ENCODE peak calls at places on chromosomes 5 and 9, in five cellular contexts. W is uterus; U is naive thymus-derived CD4-positive, alpha-beta T cell; F is fibroblast of pulmonary artery; P is mucosa of descending colon. S is an unnamed sample.

GRCh38 chr9:133420392-133420827 is 1.8 kb upstream of the ADAMTS13 start:
- DNase-seq in F (no peak), W (no peak), U (no peak), P (no peak), S (no peak)

GRCh38 chr5:171957591-171958251 is 48.7 kb downstream of the FBXW11 start:
- DNase-seq in U (peak), F (no peak), W (peak), P (no peak), S (no peak)

GRCh38 chr9:16571127-16571848 is 299.2 kb downstream of the BNC2 start:
- DNase-seq in P (no peak), F (no peak), W (no peak), U (no peak), S (peak)

GRCh38 chr5:140806834-140807775 is at the start of gene PCDHA4:
- DNase-seq in P (peak), W (peak), U (no peak), F (peak), S (no peak)

GRCh38 chr9:130330202-130330601 is 64.6 kb downstream of the HMCN2 start:
- DNase-seq in P (no peak), W (no peak), U (no peak), F (no peak), S (peak)

GRCh38 chr5:55821731-55822512 is 29.2 kb upstream of the IL31RA start:
- DNase-seq in W (no peak), U (peak), P (no peak), F (peak), S (peak)

GRCh38 chr9:99606955-99607354 is 214.7 kb upstream of the NR4A3 start:
- DNase-seq in P (no peak), F (no peak), W (no peak), U (no peak), S (no peak)

GRCh38 chr5:40381676-40382363 is 297.9 kb upstream of the PTGER4 start:
- DNase-seq in U (no peak), W (no peak), P (no peak), F (no peak), S (peak)

GRCh38 chr9:98555851-98556465 is 152.8 kb downstream of the GABBR2 start:
- DNase-seq in F (no peak), U (no peak), P (no peak), W (no peak), S (no peak)

GRCh38 chr9:3980771-3981170 is 319.1 kb downstream of the GLIS3 start:
- DNase-seq in W (peak), U (no peak), F (peak), P (no peak), S (no peak)

GRCh38 chr5:59423021-59423420 is 470.5 kb downstream of the PDE4D start:
- DNase-seq in F (peak), U (no peak), P (no peak), W (no peak), S (peak)

GRCh38 chr5:162068412-162068811 is 839 bp downstream of the GABRG2 start:
- DNase-seq in P (peak), F (peak), U (no peak), W (no peak), S (peak)

GRCh38 chr9:112569186-112569585 is 82.6 kb downstream of the KIAA1958 start:
- DNase-seq in F (peak), U (no peak), P (no peak), W (no peak), S (peak)

GRCh38 chr5:142508630-142509425 is 177.1 kb downstream of the FGF1 start:
- DNase-seq in W (no peak), F (no peak), P (no peak), U (no peak), S (no peak)

GRCh38 chr5:125485003-125485641 is 738.7 kb upstream of the ZNF608 start:
- DNase-seq in P (no peak), F (peak), U (no peak), W (peak), S (peak)

GRCh38 chr5:6950250-6950649 is 237.0 kb downstream of the TENT4A start:
- DNase-seq in F (no peak), P (no peak), W (no peak), U (no peak), S (peak)

GRCh38 chr9:82117025-82117424 is 128.5 kb downstream of the SPATA31D1 start:
- DNase-seq in F (no peak), U (no peak), P (no peak), W (peak), S (no peak)

GRCh38 chr9:119951090-119951489 is 581.9 kb upstream of the BRINP1 start:
- DNase-seq in F (no peak), W (no peak), P (no peak), U (no peak), S (no peak)

GRCh38 chr5:171444582-171444981 is 25.1 kb downstream of the FGF18 start:
- DNase-seq in P (no peak), U (no peak), F (no peak), W (no peak), S (peak)

GRCh38 chr9:130305381-130305780 is 39.8 kb downstream of the HMCN2 start:
- DNase-seq in F (no peak), U (no peak), W (no peak), P (no peak), S (no peak)

GRCh38 chr5:80082731-80083114 is 47.6 kb downstream of the THBS4 start:
- DNase-seq in U (peak), W (peak), P (peak), F (peak), S (peak)

GRCh38 chr5:99900302-99900811 is 634.8 kb upstream of the FAM174A start:
- DNase-seq in W (no peak), U (no peak), F (peak), P (no peak), S (peak)

GRCh38 chr9:91897201-91897600 is 52.8 kb downstream of the ROR2 start:
- DNase-seq in F (no peak), U (no peak), W (no peak), P (no peak), S (no peak)

GRCh38 chr5:117302949-117303348 is 728.3 kb upstream of the SEMA6A start:
- DNase-seq in P (no peak), F (no peak), W (no peak), U (no peak), S (no peak)

GRCh38 chr5:166699616-166700015 is 1591.8 kb upstream of the WWC1 start:
- DNase-seq in P (no peak), U (no peak), F (peak), W (no peak), S (no peak)

GRCh38 chr9:129270903-129271431 is 92.9 kb upstream of the IER5L start:
- DNase-seq in W (no peak), U (peak), F (peak), P (no peak), S (no peak)

GRCh38 chr5:139954022-139954421 is 89.1 kb downstream of the NRG2 start:
- DNase-seq in W (no peak), F (no peak), U (no peak), P (no peak), S (no peak)

GRCh38 chr9:2216591-2216990 is 201.4 kb downstream of the SMARCA2 start:
- DNase-seq in F (no peak), U (no peak), W (no peak), P (no peak), S (peak)

GRCh38 chr9:38024036-38024681 is 44.9 kb downstream of the SHB start:
- DNase-seq in U (no peak), W (peak), P (no peak), F (peak), S (peak)

GRCh38 chr5:169202969-169203368 is 98.0 kb downstream of the SLIT3 start:
- DNase-seq in F (peak), U (no peak), P (no peak), W (no peak), S (no peak)

GRCh38 chr5:178349147-178349527 is 116.5 kb upstream of the PHYKPL start:
- DNase-seq in P (no peak), U (no peak), F (no peak), W (no peak), S (no peak)

GRCh38 chr9:81833563-81834345 is 94.5 kb upstream of the SPATA31D4 start:
- DNase-seq in P (no peak), U (no peak), F (peak), W (no peak), S (no peak)

GRCh38 chr5:160496334-160496733 is 74.7 kb downstream of the PTTG1 start:
- DNase-seq in W (no peak), U (no peak), P (no peak), F (no peak), S (no peak)

GRCh38 chr5:160496784-160497183 is 75.1 kb downstream of the PTTG1 start:
- DNase-seq in P (no peak), W (no peak), U (no peak), F (no peak), S (no peak)

GRCh38 chr5:160488394-160488943 is 66.8 kb downstream of the PTTG1 start:
- DNase-seq in U (no peak), F (no peak), P (no peak), W (no peak), S (no peak)

GRCh38 chr5:160493806-160494317 is 72.2 kb downstream of the PTTG1 start:
- DNase-seq in F (no peak), P (no peak), W (no peak), U (no peak), S (no peak)

GRCh38 chr5:160492565-160492964 is 70.9 kb downstream of the PTTG1 start:
- DNase-seq in U (no peak), W (no peak), P (no peak), F (no peak), S (no peak)
- H3K4me3 ChIP-seq in U (no peak), W (no peak), P (no peak), F (no peak), S (no peak)

DNA sequence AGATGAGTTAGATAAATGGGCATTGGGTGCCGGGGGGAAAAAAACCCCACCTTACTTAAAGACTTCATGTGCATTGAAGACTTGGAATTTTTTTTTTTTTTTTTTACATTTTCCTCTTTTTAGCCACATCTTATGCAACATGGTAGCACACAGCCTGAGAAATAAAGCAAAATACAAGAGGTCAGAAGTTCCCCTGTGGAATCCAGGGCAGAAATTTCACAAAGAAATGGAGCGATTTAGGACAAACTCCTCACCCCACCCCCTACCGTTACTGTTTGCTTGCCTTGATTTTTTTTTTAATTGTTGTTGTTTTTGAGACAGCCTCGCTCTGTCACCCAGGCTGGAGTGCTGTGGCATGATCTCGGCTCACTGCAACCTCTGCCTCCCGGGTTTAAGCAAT is 153.1 kb downstream of the GOLPH3 start:
- DNase-seq in P (no peak), W (no peak), U (no peak), F (no peak), S (no peak)
- H3K4me3 ChIP-seq in P (no peak), W (no peak), U (no peak), F (no peak), S (no peak)

GRCh38 chr5:115685966-115686691 is 60.3 kb upstream of the TMED7 start:
- DNase-seq in U (no peak), F (peak), W (no peak), P (no peak), S (no peak)

GRCh38 chr5:115686692-115687054 is 60.8 kb upstream of the TMED7 start:
- DNase-seq in P (no peak), W (no peak), F (no peak), U (no peak), S (peak)

DNA sequence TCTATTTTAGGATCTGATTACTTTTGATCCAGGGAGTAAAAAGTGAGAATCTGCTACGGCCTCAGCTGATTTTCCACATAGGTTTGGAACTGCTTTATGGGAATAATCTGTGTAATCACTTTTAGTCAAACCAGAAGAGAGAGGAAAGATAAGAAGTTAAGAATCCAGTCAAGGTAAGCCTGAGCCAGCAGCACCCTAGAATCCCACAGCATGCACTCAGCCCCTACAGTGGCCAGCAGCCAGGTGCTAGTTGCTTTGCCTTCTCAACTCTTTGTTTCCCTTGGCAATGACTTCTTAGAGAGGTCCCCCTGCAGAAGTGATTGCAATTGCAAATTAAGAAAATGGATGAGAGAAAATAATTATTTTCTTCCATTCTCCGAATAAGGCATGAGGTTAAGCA is 59.6 kb upstream of the TMED7 start:
- DNase-seq in W (no peak), P (no peak), U (no peak), F (no peak), S (no peak)
- H3K4me3 ChIP-seq in W (no peak), P (no peak), U (no peak), F (no peak), S (no peak)

DNA sequence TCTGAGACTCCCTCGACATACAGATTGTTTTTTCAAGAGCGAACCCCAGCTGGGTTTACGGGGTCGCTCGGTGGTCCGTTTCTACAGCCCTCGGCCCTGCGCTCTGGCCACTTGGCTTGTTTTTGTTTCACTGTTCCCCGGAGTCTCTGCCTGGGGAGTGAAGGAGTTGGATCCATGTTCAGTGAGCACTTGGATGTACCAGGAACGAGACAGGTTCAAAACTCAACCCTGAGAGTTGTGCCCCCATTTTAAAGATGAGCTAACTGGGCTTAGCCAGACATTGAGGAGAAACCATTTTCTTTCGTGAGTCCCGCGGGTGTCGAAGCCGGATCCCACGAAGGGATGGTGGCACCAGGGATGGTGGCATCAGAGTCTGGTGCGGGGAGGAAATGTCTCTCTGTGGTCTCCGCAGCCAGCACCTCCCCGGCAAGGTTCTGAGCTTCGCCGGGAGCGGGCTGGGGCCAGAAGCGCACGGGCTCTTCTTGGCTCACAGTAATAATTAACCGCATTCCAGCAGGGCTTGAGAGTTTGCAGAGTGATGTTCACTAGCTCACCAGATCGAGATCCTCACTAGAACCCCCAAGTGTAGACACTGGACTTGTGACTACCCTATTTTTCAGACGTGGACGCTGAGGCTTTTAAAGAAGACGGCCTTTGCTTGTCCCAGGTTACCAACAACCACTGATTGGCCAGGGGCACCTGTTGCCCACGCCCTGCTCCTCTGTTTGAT is 1.0 kb downstream of the MSX2 start:
- DNase-seq in W (no peak), U (no peak), F (no peak), P (no peak), S (no peak)
- H3K4me3 ChIP-seq in W (peak), U (no peak), F (peak), P (no peak), S (no peak)

GRCh38 chr5:159051431-159052281 is 48.1 kb downstream of the EBF1 start:
- DNase-seq in U (peak), W (peak), F (peak), P (peak), S (peak)

GRCh38 chr5:159050408-159051091 is 49.2 kb downstream of the EBF1 start:
- DNase-seq in F (peak), W (no peak), U (no peak), P (no peak), S (peak)

GRCh38 chr5:159053708-159054107 is 46.0 kb downstream of the EBF1 start:
- DNase-seq in U (no peak), W (no peak), F (no peak), P (no peak), S (no peak)

GRCh38 chr5:159053216-159053615 is 46.5 kb downstream of the EBF1 start:
- DNase-seq in U (no peak), P (no peak), F (no peak), W (no peak), S (no peak)

DNA sequence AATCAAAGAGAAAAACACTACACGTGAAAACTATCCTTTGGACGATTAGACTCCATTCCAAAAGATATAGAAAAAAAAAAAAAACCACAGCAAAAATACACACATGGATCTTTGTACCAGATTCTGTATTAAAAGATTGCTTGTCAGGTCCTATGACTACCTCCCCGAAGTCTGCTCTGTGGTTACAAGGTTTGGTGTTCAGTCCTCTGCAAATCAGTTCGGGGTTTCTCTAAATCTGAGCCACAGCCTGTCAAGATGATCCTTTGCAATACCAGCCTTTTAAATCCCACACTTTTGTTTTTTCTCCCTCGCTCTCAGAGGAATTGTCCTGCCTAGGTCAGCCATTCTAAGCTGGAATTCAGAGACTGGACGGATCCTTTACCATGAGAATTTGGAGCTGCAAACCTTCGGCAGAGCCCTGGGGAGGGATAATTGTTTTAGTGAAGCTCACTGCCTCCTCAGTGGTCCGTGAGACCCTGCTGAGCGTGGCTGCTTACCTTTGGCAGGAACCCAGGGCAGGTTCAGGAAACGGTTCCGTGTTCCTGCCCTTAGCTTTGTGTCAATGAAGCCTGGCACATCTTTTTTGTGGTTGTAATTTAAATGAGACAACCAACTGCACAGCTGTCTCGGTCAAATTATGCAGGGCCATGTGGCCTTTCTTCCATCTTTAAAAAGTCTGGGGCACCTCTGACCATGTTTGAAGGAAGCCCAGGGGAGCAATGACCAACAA is 47.3 kb downstream of the EBF1 start:
- DNase-seq in F (no peak), P (no peak), U (no peak), W (no peak), S (no peak)
- H3K4me3 ChIP-seq in F (no peak), P (no peak), U (no peak), W (peak), S (no peak)

GRCh38 chr9:97430316-97430715 is 18.4 kb downstream of the TDRD7 start:
- DNase-seq in P (no peak), W (no peak), F (no peak), U (no peak), S (no peak)

GRCh38 chr9:97425992-97426336 is 14.1 kb downstream of the TDRD7 start:
- DNase-seq in F (no peak), P (no peak), W (no peak), U (no peak), S (peak)

GRCh38 chr9:97427885-97428284 is 16.0 kb downstream of the TDRD7 start:
- DNase-seq in U (no peak), W (no peak), P (no peak), F (no peak), S (no peak)

GRCh38 chr9:97425336-97425991 is 13.6 kb downstream of the TDRD7 start:
- DNase-seq in F (no peak), W (no peak), P (no peak), U (no peak), S (no peak)
- H3K4me3 ChIP-seq in F (no peak), W (no peak), P (no peak), U (no peak), S (no peak)

DNA sequence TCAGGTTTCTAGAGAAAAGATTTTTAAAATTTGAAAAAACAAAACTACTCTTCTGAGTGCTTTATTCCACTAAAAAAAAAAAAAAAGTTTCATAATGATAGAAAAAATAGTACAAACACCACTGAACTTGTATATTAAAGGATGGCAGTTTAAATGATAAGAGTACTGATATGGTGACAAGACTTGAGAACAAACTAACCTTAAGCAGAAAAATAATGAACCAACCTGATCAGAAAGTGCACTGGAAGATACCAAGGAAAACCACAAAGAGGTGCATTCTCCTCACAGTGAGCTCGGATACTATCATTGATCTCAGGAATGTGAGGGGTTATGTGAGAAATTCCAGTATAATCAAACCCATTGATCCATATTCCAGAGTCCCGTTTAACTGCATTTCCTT is 34.3 kb downstream of the ERMP1 start:
- DNase-seq in F (no peak), P (no peak), W (no peak), U (no peak), S (no peak)
- H3K4me3 ChIP-seq in F (no peak), P (no peak), W (no peak), U (no peak), S (no peak)

GRCh38 chr5:179794575-179794974 is 789 bp downstream of the LTC4S start:
- DNase-seq in P (no peak), F (no peak), W (no peak), U (no peak), S (no peak)
- H3K4me3 ChIP-seq in P (no peak), F (peak), W (no peak), U (peak), S (no peak)

DNA sequence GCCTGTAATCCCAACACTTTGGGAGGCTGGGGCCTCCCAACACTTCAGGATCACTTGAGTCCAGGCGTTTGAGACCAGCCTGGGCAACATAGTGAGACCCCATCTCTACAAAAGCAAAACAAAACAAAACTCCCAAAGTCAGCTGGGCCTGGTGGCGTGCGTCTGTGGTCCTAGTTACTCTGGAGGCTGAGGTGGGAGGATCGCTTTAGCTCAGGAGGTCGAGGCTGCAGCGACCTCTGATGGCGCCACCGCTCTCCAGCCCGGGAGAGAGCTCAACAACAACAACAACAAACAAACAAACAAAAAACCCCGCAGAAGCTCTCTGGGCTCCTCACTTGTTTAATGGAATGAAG is 528 bp downstream of the ACOT12 start:
- DNase-seq in P (no peak), F (no peak), W (no peak), U (no peak), S (no peak)
- H3K4me3 ChIP-seq in P (no peak), F (peak), W (peak), U (no peak), S (peak)

GRCh38 chr5:111282798-111283197 is 58.6 kb downstream of the CAMK4 start:
- DNase-seq in F (no peak), U (no peak), P (no peak), W (no peak), S (no peak)
- H3K4me3 ChIP-seq in F (no peak), U (no peak), P (no peak), W (no peak), S (no peak)